ENCODE peak calls at places on chromosomes 13 and 19, in five cellular contexts. O is GM23338, Y is MM.1S, Z is PC-9, J is SK-N-SH. K is an unnamed sample. For H3K9me2 and H3F3A, the result is how much of the 10 kb centered on the place peaks cover.

GRCh38 chr13:51840141-51840540 is 4.8 kb downstream of the TMEM272 start:
- DNase-seq in J (no peak), O (no peak), Z (no peak), Y (no peak), K (no peak)

GRCh38 chr19:38387550-38388309 is at the start of gene GGN:
- DNase-seq in Z (peak), J (peak), O (peak), Y (peak), K (peak)

GRCh38 chr19:55353803-55354697 is 469 bp downstream of the COX6B2 start:
- DNase-seq in Y (no peak), J (peak), Z (peak), O (peak), K (peak)

GRCh38 chr13:34842466-34842865 is 99.6 kb upstream of the NBEA start:
- DNase-seq in Z (no peak), J (no peak), O (no peak), Y (peak), K (no peak)

GRCh38 chr13:111789011-111789410 is 277.9 kb upstream of the SOX1 start:
- DNase-seq in Z (no peak), O (no peak), Y (no peak), J (no peak), K (no peak)

GRCh38 chr13:52025475-52026245 is 1.2 kb downstream of the UTP14C start:
- DNase-seq in Z (no peak), J (no peak), O (peak), Y (no peak), K (no peak)

GRCh38 chr19:43467276-43467675 is 1.9 kb upstream of the LYPD3 start:
- DNase-seq in Y (no peak), O (no peak), Z (no peak), J (no peak), K (peak)

GRCh38 chr13:112781881-112782361 is 92.1 kb downstream of the ATP11A start:
- DNase-seq in J (peak), Z (no peak), O (no peak), Y (no peak), K (no peak)

GRCh38 chr19:12052571-12053169 is at the start of gene ZNF878:
- DNase-seq in J (peak), O (peak), Z (peak), Y (no peak), K (peak)

GRCh38 chr13:50129065-50129922 is 114.0 kb downstream of the KCNRG start:
- DNase-seq in J (no peak), Z (no peak), O (peak), Y (peak), K (no peak)

GRCh38 chr13:97339019-97339988 is 94.7 kb upstream of the RAP2A start:
- DNase-seq in Z (no peak), Y (no peak), J (no peak), O (no peak), K (no peak)

GRCh38 chr19:33751386-33751770 is 45.3 kb upstream of the KCTD15 start:
- DNase-seq in Z (no peak), J (peak), O (no peak), Y (no peak), K (no peak)

GRCh38 chr19:934865-935422 is 9.1 kb downstream of the ARID3A start:
- DNase-seq in Z (peak), O (no peak), Y (no peak), J (peak), K (peak)

GRCh38 chr19:928471-929259 is 2.8 kb downstream of the ARID3A start:
- DNase-seq in Y (no peak), J (no peak), Z (no peak), O (no peak), K (no peak)

GRCh38 chr19:8180018-8180417 is 29.2 kb upstream of the CERS4 start:
- DNase-seq in J (no peak), Z (no peak), O (no peak), Y (no peak), K (peak)

GRCh38 chr19:3734310-3734600 is 26.1 kb downstream of the TJP3 start:
- DNase-seq in Z (no peak), O (no peak), Y (no peak), J (no peak), K (no peak)

GRCh38 chr19:3736106-3736724 is 25.3 kb downstream of the APBA3 start:
- DNase-seq in Z (no peak), J (no peak), O (no peak), Y (no peak), K (no peak)

GRCh38 chr19:3730457-3730958 is 22.3 kb downstream of the TJP3 start:
- DNase-seq in J (no peak), Z (no peak), O (no peak), Y (no peak), K (no peak)

GRCh38 chr19:3733549-3734309 is 25.5 kb downstream of the TJP3 start:
- DNase-seq in Z (no peak), J (no peak), Y (no peak), O (no peak), K (no peak)

DNA sequence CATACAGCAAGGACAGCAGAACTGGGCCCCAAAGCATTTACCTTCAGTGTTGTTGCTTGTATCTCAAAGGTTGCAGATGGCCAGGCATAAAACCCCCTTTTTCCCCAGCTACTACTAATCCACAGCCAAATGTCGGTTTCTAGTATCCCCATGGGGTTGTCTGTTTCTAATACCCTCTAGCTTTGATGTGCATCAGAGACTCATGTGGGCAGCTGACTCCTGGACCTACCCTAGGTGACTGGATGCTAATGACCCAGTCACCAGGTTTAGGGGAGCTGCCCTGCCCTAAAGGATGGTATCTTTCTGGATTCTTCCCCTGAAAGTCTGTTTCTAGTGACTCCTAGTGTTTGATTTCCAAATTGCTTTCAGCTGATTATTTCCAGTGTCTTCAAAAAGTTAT is 23.9 kb downstream of the TJP3 start:
- DNase-seq in Z (no peak), O (no peak), J (no peak), Y (no peak), K (no peak)
- H3K9me2 ChIP-seq in Z (under half), O (under half), J (under half), Y (under half), K (under half)

DNA sequence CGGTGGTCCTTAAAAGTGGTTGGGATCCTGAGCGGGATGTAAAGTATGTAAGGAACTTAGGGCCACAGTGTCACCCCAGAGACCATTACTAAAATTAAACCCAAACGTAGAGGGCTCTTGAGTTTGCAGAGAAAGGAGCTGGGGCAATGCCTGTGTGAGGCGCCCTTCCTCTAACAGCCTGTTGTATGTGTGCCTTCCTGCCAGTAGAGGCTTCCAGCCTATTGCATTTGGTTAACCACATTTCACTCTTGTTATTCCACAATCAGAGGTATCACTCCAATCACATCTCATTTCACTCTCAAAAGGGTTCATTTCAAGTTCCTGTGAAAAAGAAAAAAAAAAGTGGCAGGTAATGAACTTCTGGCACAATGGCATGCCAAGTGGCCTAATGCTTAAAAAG is 29.4 kb downstream of the DIAPH3 start:
- DNase-seq in O (peak), J (no peak), Y (no peak), Z (no peak), K (no peak)
- TF ChIP-seq CTCF in O (peak), J (peak), Y (no peak), Z (no peak), K (no peak)

DNA sequence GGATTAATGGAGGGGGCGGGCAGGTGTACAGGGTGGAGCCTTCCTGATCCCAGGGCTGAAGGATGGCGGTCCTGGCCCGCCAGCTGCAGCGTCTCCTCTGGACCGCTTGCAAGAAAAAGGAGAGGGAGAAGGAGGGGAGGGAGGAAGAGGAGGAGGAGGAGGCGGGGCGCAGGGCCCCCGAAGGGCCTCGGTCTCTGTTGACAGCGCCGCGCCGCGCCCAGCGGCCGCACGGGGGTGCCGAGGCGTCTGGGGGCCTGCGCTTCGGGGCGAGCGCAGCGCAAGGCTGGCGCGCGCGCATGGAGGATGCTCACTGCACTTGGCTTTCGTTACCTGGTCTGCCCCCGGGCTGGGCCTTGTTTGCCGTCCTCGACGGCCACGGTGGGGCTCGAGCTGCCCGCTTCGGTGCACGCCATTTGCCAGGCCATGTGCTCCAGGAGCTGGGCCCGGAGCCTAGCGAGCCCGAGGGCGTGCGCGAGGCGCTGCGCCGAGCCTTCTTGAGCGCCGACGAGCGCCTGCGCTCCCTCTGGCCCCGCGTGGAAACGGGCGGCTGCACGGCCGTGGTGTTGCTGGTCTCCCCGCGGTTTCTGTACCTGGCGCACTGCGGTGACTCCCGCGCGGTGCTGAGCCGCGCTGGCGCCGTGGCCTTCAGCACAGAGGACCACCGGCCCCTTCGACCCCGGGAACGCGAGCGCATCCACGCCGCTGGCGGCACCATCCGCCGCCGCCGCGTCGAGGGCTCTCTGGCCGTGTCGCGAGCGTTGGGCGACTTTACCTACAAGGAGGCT is at the start of gene PPM1N:
- DNase-seq in Y (no peak), Z (no peak), O (peak), J (no peak), K (peak)
- H3F3A ChIP-seq in Y (under half), Z (under half), O (under half), J (under half), K (under half)

DNA sequence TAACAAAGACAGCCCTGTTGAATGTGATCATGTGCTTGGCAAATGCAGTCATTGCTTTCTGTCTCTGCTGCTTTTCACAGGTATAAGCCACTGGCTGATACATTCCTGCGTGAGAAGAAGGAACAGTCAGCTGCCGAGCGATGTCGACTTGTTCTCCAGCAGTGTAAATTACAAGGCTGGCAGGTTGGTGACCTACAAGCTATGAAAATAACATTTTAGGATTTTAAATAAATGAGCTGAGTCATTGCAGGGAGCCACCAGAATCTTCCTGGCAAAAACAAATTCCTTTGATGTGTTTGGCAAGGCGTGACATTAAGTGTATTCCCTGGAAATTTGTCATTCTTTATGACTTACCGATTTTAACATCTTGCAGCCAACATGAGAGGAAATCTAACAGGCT is 471.3 kb downstream of the MYO16 start:
- DNase-seq in Z (no peak), J (no peak), O (peak), Y (no peak), K (peak)
- H3K9me2 ChIP-seq in Z (under half), J (under half), O (under half), Y (under half), K (under half)

GRCh38 chr19:19320362-19321142 is at the start of the genes MAU2 and SUGP1:
- DNase-seq in Z (peak), Y (peak), J (peak), O (peak), K (peak)
- TF ChIP-seq CTCF in Z (no peak), Y (no peak), J (peak), O (peak), K (no peak)

GRCh38 chr19:10979950-10980349 is 19.1 kb downstream of the SMARCA4 start:
- DNase-seq in O (no peak), Y (peak), Z (no peak), J (no peak), K (no peak)

GRCh38 chr19:10976200-10976892 is 15.5 kb downstream of the SMARCA4 start:
- DNase-seq in Y (no peak), O (no peak), Z (no peak), J (no peak), K (no peak)

GRCh38 chr19:10981496-10981895 is 20.7 kb downstream of the SMARCA4 start:
- DNase-seq in O (no peak), J (no peak), Y (no peak), Z (no peak), K (no peak)

GRCh38 chr19:10975374-10976036 is 14.7 kb downstream of the SMARCA4 start:
- DNase-seq in Z (no peak), O (no peak), J (no peak), Y (no peak), K (no peak)

GRCh38 chr19:10977773-10978155 is 16.9 kb downstream of the SMARCA4 start:
- DNase-seq in Y (no peak), J (no peak), O (no peak), Z (no peak), K (no peak)
- H3F3A ChIP-seq in Y (under half), J (under half), O (under half), Z (under half), K (under half)

GRCh38 chr13:40941581-40941980 is 77.5 kb downstream of the ELF1 start:
- DNase-seq in O (no peak), Y (no peak), J (no peak), Z (no peak), K (no peak)
- H3K9me2 ChIP-seq in O (under half), Y (under half), J (under half), Z (under half), K (under half)

GRCh38 chr13:99983401-99984133 is 2.0 kb downstream of the ZIC2 start:
- DNase-seq in Z (no peak), J (peak), O (peak), Y (no peak), K (no peak)

GRCh38 chr13:99981115-99982020 is at the start of gene ZIC2:
- DNase-seq in Y (peak), J (peak), Z (peak), O (peak), K (peak)

GRCh38 chr13:99980201-99981114 is 1.1 kb upstream of the ZIC2 start:
- DNase-seq in Z (peak), Y (peak), O (peak), J (peak), K (peak)

GRCh38 chr13:99982741-99983400 is 1.3 kb downstream of the ZIC2 start:
- DNase-seq in O (peak), Y (no peak), J (peak), Z (peak), K (no peak)

GRCh38 chr13:99982021-99982740 is 597 bp downstream of the ZIC2 start:
- DNase-seq in Z (peak), J (peak), O (peak), Y (no peak), K (no peak)
- TF ChIP-seq CTCF in Z (peak), J (no peak), O (no peak), Y (no peak), K (no peak)

DNA sequence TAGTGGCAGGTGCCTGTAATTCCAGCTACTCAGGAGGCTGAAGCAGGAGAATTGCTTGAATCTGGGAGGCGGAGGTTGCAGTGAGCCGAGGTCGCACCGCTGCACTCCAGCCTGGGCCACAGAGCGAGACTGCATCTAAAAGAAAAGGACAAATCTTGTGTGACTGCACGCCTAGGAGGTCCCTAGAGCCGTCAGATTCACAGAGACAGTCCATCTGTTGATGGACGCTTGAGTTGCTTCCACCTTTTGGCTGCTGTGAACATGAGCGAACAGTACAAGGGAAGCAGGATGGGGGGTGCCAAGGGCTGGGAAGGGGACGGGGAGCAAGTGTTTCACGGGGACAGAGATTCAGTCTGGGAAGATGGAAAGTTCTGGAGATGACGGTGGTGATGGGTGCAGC is 78.8 kb downstream of the GNG7 start:
- DNase-seq in J (no peak), Y (no peak), Z (no peak), O (no peak), K (no peak)
- H3F3A ChIP-seq in J (under half), Y (half or more), Z (under half), O (under half), K (under half)

GRCh38 chr19:42170052-42170451 is 37.8 kb upstream of the POU2F2 start:
- DNase-seq in O (no peak), Z (no peak), Y (no peak), J (no peak), K (no peak)

GRCh38 chr19:42168206-42168605 is 36.0 kb upstream of the POU2F2 start:
- DNase-seq in J (no peak), O (no peak), Z (no peak), Y (no peak), K (no peak)

GRCh38 chr19:42169486-42169885 is 37.2 kb upstream of the POU2F2 start:
- DNase-seq in O (no peak), Y (no peak), J (no peak), Z (no peak), K (no peak)

GRCh38 chr19:42172261-42172660 is 40.0 kb upstream of the POU2F2 start:
- DNase-seq in J (no peak), Y (no peak), Z (peak), O (no peak), K (peak)

DNA sequence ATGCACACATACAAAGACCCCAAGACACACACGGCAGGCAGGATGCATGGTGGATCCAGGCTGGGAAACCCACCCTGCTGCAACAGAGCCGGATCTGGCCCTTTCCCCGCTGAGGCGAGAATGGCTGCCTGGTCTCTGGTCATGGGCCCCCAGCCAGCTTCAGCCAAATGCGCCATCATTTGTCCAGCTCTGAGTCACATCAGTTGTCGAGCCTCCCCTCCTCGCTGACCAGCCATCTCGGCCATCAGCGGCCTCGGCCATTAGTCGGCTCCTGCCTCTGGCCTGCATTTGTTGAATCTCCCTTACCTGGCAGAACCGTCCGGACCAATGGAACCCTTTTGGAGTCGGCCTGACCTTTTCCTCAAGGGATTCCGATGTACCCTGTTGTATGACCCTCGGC is 38.5 kb upstream of the POU2F2 start:
- DNase-seq in Z (no peak), O (no peak), Y (no peak), J (no peak), K (no peak)
- H3K9me2 ChIP-seq in Z (under half), O (under half), Y (under half), J (under half), K (under half)

K was measured in PC-3.